ENCODE peak calls at places on chromosomes 4 and X, in four cellular contexts. F is adrenal gland, P is ovary, Q is heart left ventricle. A is an unnamed sample.
A peak's percentile ranks its signal among the peaks of the same experiment; 100 is the strongest.

GRCh38 chrX:68375803-68376202 is 57.5 kb downstream of the OPHN1 start:
- DNase-seq in F (no peak), Q (no peak), P (no peak), A (no peak)

GRCh38 chr4:128782875-128783614 is 26.5 kb upstream of the JADE1 start:
- DNase-seq in Q (no peak), P (no peak), F (no peak), A (peak; percentile 70)

GRCh38 chr4:147732516-147733193 is 767 bp downstream of the ARHGAP10 start:
- DNase-seq in Q (peak; percentile 47), F (peak; percentile 61), P (peak; percentile 72), A (peak; percentile 61)

GRCh38 chr4:64774626-64775025 is 365.4 kb upstream of the TECRL start:
- DNase-seq in Q (no peak), F (no peak), P (no peak), A (no peak)

GRCh38 chr4:30945586-30945985 is 225.4 kb downstream of the PCDH7 start:
- DNase-seq in Q (no peak), F (no peak), P (no peak), A (peak; percentile 10)

GRCh38 chrX:133265331-133265730 is 47.2 kb upstream of the TFDP3 start:
- DNase-seq in P (no peak), Q (no peak), F (no peak), A (peak; percentile 76)

GRCh38 chr4:138636791-138637190 is 378.8 kb upstream of the NOCT start:
- DNase-seq in P (no peak), F (no peak), Q (no peak), A (no peak)

GRCh38 chr4:89305712-89306437 is 1.7 kb downstream of the GPRIN3 start:
- DNase-seq in P (no peak), Q (no peak), F (no peak), A (peak; percentile 28)

GRCh38 chr4:99324978-99325377 is 3.8 kb upstream of the ADH1B start:
- DNase-seq in P (peak; percentile 87), Q (peak; percentile 54), F (peak; percentile 17), A (no peak)

GRCh38 chr4:30753316-30753715 is 33.1 kb downstream of the PCDH7 start:
- DNase-seq in F (no peak), Q (no peak), P (no peak), A (peak; percentile 25)

GRCh38 chr4:89957527-89957926 is 62.9 kb downstream of the MMRN1 start:
- DNase-seq in Q (no peak), P (no peak), F (no peak), A (no peak)

GRCh38 chr4:87185471-87185870 is 34.9 kb downstream of the KLHL8 start:
- DNase-seq in F (no peak), P (no peak), Q (no peak), A (no peak)

GRCh38 chrX:37817579-37817978 is 29.8 kb downstream of the DYNLT3 start:
- DNase-seq in Q (no peak), F (no peak), P (no peak), A (no peak)

GRCh38 chr4:3300198-3300671 is 7.4 kb downstream of the RGS12 start:
- DNase-seq in P (peak; percentile 12), Q (peak; percentile 10), F (peak; percentile 11), A (no peak)

GRCh38 chr4:120406960-120407359 is 340.3 kb upstream of the MAD2L1 start:
- DNase-seq in P (no peak), Q (no peak), F (no peak), A (no peak)

GRCh38 chrX:50721771-50722521 is 92.0 kb downstream of the SHROOM4 start:
- DNase-seq in P (no peak), Q (no peak), F (no peak), A (no peak)

GRCh38 chr4:4455199-4455865 is 68.4 kb downstream of the NSG1 start:
- DNase-seq in F (no peak), P (no peak), Q (no peak), A (no peak)

GRCh38 chrX:50211510-50211909 is 6.9 kb downstream of the CCNB3 start:
- DNase-seq in Q (no peak), F (no peak), P (no peak), A (peak; percentile 29)

DNA sequence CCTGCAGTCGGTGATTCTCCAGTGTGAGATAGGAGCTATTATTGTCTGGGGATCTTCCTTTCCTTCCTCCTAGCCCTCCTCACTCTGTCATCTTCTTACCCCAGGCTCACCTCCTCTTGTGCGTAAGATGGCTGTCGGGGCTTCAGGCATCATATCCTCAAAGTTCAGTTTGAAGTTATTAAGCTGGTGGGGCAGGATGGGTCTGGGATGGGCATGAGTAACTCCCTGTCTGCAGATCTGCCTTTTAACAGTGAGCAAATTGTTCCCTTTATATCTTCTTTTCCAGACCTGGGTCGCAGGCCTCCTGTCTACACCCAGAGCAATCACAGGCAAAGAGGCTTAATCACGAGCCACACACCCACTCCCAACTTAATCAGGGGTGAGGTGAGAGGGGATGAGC is 900 bp upstream of the MTMR1 start:
- DNase-seq in P (no peak), Q (no peak), F (no peak), A (no peak)
- H3K4me3 ChIP-seq in P (no peak overlapping the region), Q (peak overlapping the region; percentile 31), F (no peak overlapping the region), A (peak overlapping the region; percentile 54)

DNA sequence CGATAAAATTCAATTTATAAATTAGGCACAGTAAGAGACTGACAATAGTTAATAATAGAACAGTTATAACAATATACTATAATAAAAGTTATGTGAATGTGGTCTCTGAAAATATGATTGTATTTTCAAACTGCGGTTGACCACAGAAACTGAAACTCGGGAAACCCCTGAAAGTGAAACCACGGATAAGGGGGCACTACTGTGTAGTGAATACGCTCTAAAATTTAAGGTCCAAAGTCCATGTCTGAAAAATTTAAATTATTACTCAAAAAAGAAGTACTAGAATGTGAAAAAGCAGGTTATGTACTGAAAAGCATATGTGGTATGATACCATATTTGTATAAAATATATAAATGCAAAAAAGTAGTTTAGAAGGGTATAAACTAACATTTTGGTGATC is 1.9 kb downstream of the SMIM14 start:
- DNase-seq in F (no peak), P (no peak), Q (no peak), A (no peak)
- H3K27ac ChIP-seq in F (peak overlapping the region; percentile 97), P (no peak overlapping the region), Q (peak overlapping the region; percentile 97), A (peak overlapping the region; percentile 96)

GRCh38 chr4:102678695-102679335 is 82.0 kb downstream of the MANBA start:
- DNase-seq in F (no peak), Q (no peak), P (no peak), A (peak; percentile 37)

GRCh38 chr4:102675142-102675541 is 85.6 kb downstream of the MANBA start:
- DNase-seq in Q (no peak), F (peak; percentile 29), P (no peak), A (peak; percentile 62)

GRCh38 chr4:102683846-102684581 is 76.8 kb downstream of the MANBA start:
- DNase-seq in Q (no peak), F (no peak), P (no peak), A (no peak)

GRCh38 chr4:102678107-102678506 is 82.7 kb downstream of the MANBA start:
- DNase-seq in F (no peak), Q (no peak), P (no peak), A (no peak)
- H3K4me1 ChIP-seq in F (peaks cover 16% of the 10 kb centered on the region), Q (no peaks in the 10 kb centered on the region), P (no peaks in the 10 kb centered on the region), A (peaks cover 66% of the 10 kb centered on the region)

GRCh38 chrX:24672701-24673190 is 21.0 kb upstream of the POLA1 start:
- DNase-seq in Q (no peak), F (no peak), P (no peak), A (peak; percentile 8)

GRCh38 chrX:24662344-24662743 is 15.2 kb upstream of the PCYT1B start:
- DNase-seq in Q (no peak), P (no peak), F (no peak), A (no peak)

GRCh38 chrX:24673424-24673823 is 20.3 kb upstream of the POLA1 start:
- DNase-seq in P (no peak), Q (no peak), F (no peak), A (no peak)

GRCh38 chrX:24668111-24668510 is 21.0 kb upstream of the PCYT1B start:
- DNase-seq in P (no peak), F (no peak), Q (no peak), A (peak; percentile 74)
- H3K4me3 ChIP-seq in P (no peak overlapping the region), F (no peak overlapping the region), Q (no peak overlapping the region), A (no peak overlapping the region)

DNA sequence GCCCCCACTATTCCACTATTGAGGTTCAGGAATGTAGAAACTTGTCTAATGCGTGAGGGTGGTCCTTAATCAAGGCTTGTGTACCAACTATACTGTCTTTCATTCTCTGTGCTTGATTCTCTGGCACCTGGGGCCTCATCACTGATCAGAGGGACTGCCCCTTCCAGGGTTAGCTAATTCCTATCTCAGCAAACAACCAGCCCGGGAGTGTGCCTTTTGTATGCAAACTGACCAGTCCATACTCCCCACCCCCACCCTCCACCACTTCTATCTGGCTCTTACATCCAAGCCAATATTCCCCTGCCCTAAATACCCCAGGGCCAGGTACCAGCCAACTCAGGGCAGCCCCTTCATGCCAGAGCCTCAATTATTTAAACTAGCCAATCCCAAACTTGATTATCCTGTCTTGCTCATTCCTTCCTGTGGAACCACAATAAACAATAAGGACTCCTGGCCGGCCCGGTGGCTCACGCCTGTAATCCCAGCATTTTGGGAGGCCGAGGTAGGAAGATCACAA is 59.3 kb downstream of the FTHL17 start:
- DNase-seq in P (no peak), F (no peak), Q (no peak), A (no peak)
- H3K27ac ChIP-seq in P (no peak overlapping the region), F (no peak overlapping the region), Q (no peak overlapping the region), A (no peak overlapping the region)

GRCh38 chr4:110629214-110629754 is 6.4 kb upstream of the PITX2 start:
- DNase-seq in Q (no peak), P (no peak), F (no peak), A (no peak)

GRCh38 chr4:110626532-110627153 is 3.8 kb upstream of the PITX2 start:
- DNase-seq in P (no peak), Q (no peak), F (no peak), A (no peak)

GRCh38 chr4:110630621-110631402 is 7.9 kb upstream of the PITX2 start:
- DNase-seq in P (no peak), Q (no peak), F (no peak), A (no peak)

GRCh38 chr4:110629780-110630500 is 7.1 kb upstream of the PITX2 start:
- DNase-seq in Q (no peak), F (no peak), P (no peak), A (no peak)

GRCh38 chr4:110628321-110629213 is 5.7 kb upstream of the PITX2 start:
- DNase-seq in F (no peak), Q (no peak), P (no peak), A (no peak)
- H3K4me1 ChIP-seq in F (peaks cover 12% of the 10 kb centered on the region), Q (no peaks in the 10 kb centered on the region), P (peaks cover 5% of the 10 kb centered on the region), A (peaks cover 12% of the 10 kb centered on the region)

DNA sequence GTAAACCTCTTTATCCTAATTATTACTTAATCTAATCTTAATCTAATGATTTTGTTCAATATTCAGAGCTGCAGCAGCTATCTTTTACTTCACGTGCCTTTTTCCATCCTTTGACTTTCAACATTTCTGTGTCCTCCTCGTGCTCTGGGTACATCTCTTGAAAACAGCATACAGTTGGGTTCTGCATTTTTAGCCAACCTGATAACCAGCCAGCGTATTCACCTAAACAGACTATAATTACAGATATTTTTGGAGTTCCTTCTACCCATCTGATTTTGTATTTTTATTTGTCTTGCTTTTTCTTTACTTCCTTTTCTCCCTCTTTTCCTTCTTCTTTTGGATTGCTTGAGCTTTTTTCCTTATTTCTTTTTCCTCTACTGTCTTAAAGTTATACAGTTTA is 16.2 kb upstream of the JAKMIP1 start:
- DNase-seq in F (no peak), P (no peak), Q (no peak), A (no peak)
- H3K4me3 ChIP-seq in F (no peak overlapping the region), P (no peak overlapping the region), Q (no peak overlapping the region), A (no peak overlapping the region)

GRCh38 chr4:185565696-185566095 is 30.4 kb upstream of the PDLIM3 start:
- DNase-seq in Q (no peak), F (no peak), P (no peak), A (no peak)
- H3K27ac ChIP-seq in Q (peak overlapping the region; percentile 96), F (no peak overlapping the region), P (no peak overlapping the region), A (no peak overlapping the region)

A was measured in cardiac muscle cell.